ENCODE peak calls at places on chromosomes 16 and 17, in nine cellular contexts. K is ELF-1; Y is Daoy; W is stimulated activated CD4-positive, alpha-beta T cell treated with anti-CD3 and anti-CD28 coated beads, Interleukin-2, amount 100 ng/mL, for 24 hours; C is AG09319; A is A172; T is amygdala; G is RCC 7860; J is Peyer's patch. N is an unnamed sample.

GRCh38 chr16:70422543-70422942 is 16.4 kb downstream of the ST3GAL2 start:
- DNase-seq in K (no peak), Y (no peak), W (no peak), C (no peak), A (no peak), T (no peak), G (no peak), J (no peak), N (no peak)

GRCh38 chr17:33511670-33512069 is 218.6 kb upstream of the ASIC2 start:
- DNase-seq in K (no peak), Y (no peak), W (no peak), C (no peak), A (no peak), T (no peak), G (no peak), J (no peak), N (no peak)

GRCh38 chr17:76672270-76672851 is 28.8 kb upstream of the ST6GALNAC1 start:
- DNase-seq in K (no peak), Y (no peak), W (no peak), C (no peak), A (peak), T (no peak), G (no peak), J (no peak), N (no peak)

GRCh38 chr16:68238029-68238345 is 2.1 kb upstream of the ESRP2 start:
- DNase-seq in K (no peak), Y (no peak), W (no peak), C (no peak), A (no peak), T (no peak), G (no peak), J (no peak), N (no peak)

GRCh38 chr16:58284488-58284887 is 10.3 kb downstream of the PRSS54 start:
- DNase-seq in K (no peak), Y (no peak), W (no peak), C (no peak), A (no peak), T (no peak), G (no peak), J (no peak), N (no peak)

GRCh38 chr16:3112058-3112880 is at the start of gene ZNF205:
- DNase-seq in K (peak), Y (peak), W (no peak), C (no peak), A (peak), T (peak), G (peak), J (peak), N (peak)

GRCh38 chr17:33233855-33234228 is 59.3 kb downstream of the ASIC2 start:
- DNase-seq in K (no peak), Y (peak), W (no peak), C (no peak), A (peak), T (peak), G (no peak), J (peak), N (no peak)

GRCh38 chr17:46147167-46147749 is 46.0 kb downstream of the KANSL1 start:
- DNase-seq in K (no peak), Y (no peak), W (peak), C (no peak), A (no peak), T (no peak), G (no peak), J (no peak), N (no peak)

GRCh38 chr17:69834494-69834893 is 240.5 kb upstream of the KCNJ16 start:
- DNase-seq in K (no peak), Y (no peak), W (no peak), C (no peak), A (no peak), T (no peak), G (no peak), J (no peak), N (no peak)

GRCh38 chr17:65774787-65775186 is 213.3 kb upstream of the AXIN2 start:
- DNase-seq in K (peak), Y (no peak), W (peak), C (no peak), A (no peak), T (no peak), G (no peak), J (no peak), N (peak)

GRCh38 chr17:32519769-32520701 is 33.2 kb downstream of the CDK5R1 start:
- DNase-seq in K (peak), Y (peak), W (peak), C (no peak), A (peak), T (no peak), G (no peak), J (peak), N (peak)

GRCh38 chr16:379961-380836 is 1.6 kb downstream of the PGAP6 start:
- DNase-seq in K (no peak), Y (no peak), W (no peak), C (no peak), A (no peak), T (no peak), G (no peak), J (no peak), N (no peak)

GRCh38 chr17:57921342-57921741 is 33.9 kb downstream of the CUEDC1 start:
- DNase-seq in K (no peak), Y (no peak), W (no peak), C (no peak), A (no peak), T (peak), G (no peak), J (no peak), N (no peak)

GRCh38 chr16:1832831-1833454 is 5.9 kb downstream of the FAHD1 start:
- DNase-seq in K (peak), Y (no peak), W (no peak), C (no peak), A (no peak), T (no peak), G (no peak), J (no peak), N (no peak)

GRCh38 chr16:67579686-67580085 is 17.4 kb downstream of the CTCF start:
- DNase-seq in K (no peak), Y (no peak), W (no peak), C (no peak), A (no peak), T (no peak), G (no peak), J (peak), N (no peak)

GRCh38 chr17:40059729-40060475 is 2.9 kb upstream of the THRA start:
- DNase-seq in K (no peak), Y (no peak), W (no peak), C (no peak), A (no peak), T (no peak), G (no peak), J (no peak), N (no peak)

GRCh38 chr17:40915721-40916256 is 21.7 kb downstream of the KRT23 start:
- DNase-seq in K (no peak), Y (no peak), W (no peak), C (no peak), A (no peak), T (no peak), G (peak), J (no peak), N (no peak)